ENCODE peak calls at places on chromosome 17, in seven cellular contexts. A is thoracic aorta, C is lower lobe of right lung, N is AG09309, I is pancreas, K is A549, D is tibial artery. Q is an unnamed sample.

GRCh38 chr17:67666710-67667109 is 51.0 kb upstream of the NOL11 start:
- DNase-seq in A (no peak), C (no peak), N (no peak), I (no peak), K (no peak), D (no peak), Q (no peak)

GRCh38 chr17:4305224-4305623 is 41.4 kb upstream of the ANKFY1 start:
- DNase-seq in A (no peak), C (no peak), N (no peak), I (no peak), K (no peak), D (no peak), Q (no peak)

GRCh38 chr17:28726396-28726911 is 421 bp upstream of the TLCD1 start:
- DNase-seq in A (no peak), C (no peak), N (no peak), I (no peak), K (peak; percentile 73), D (peak; percentile 84), Q (no peak)

GRCh38 chr17:68047153-68047846 is 11.8 kb downstream of the KPNA2 start:
- DNase-seq in A (no peak), C (no peak), N (no peak), I (no peak), K (no peak), D (no peak), Q (no peak)

GRCh38 chr17:78401246-78401645 is 22.8 kb downstream of the PGS1 start:
- DNase-seq in A (no peak), C (no peak), N (no peak), I (no peak), K (no peak), D (no peak), Q (no peak)

GRCh38 chr17:80395402-80396151 is 19.4 kb upstream of the ENDOV start:
- DNase-seq in A (no peak), C (no peak), N (no peak), I (no peak), K (no peak), D (no peak), Q (no peak)

GRCh38 chr17:5841862-5842261 is 228.3 kb upstream of the WSCD1 start:
- DNase-seq in A (no peak), C (no peak), N (no peak), I (no peak), K (no peak), D (no peak), Q (no peak)

GRCh38 chr17:80029235-80029974 is 6.3 kb downstream of the TBC1D16 start:
- DNase-seq in A (peak; percentile 71), C (peak; percentile 79), N (peak; percentile 34), I (peak; percentile 95), K (no peak), D (peak; percentile 95), Q (peak; percentile 69)

GRCh38 chr17:5526821-5527598 is 40.6 kb downstream of the MIS12 start:
- DNase-seq in A (peak; percentile 83), C (no peak), N (peak; percentile 87), I (peak; percentile 12), K (peak; percentile 81), D (peak; percentile 89), Q (peak; percentile 96)

GRCh38 chr17:7290166-7290565 is 4.3 kb downstream of the YBX2 start:
- DNase-seq in A (no peak), C (no peak), N (no peak), I (no peak), K (no peak), D (peak; percentile 60), Q (no peak)

GRCh38 chr17:20234266-20234665 is 225.1 kb downstream of the SPECC1 start:
- DNase-seq in A (no peak), C (no peak), N (no peak), I (no peak), K (no peak), D (no peak), Q (no peak)

GRCh38 chr17:72254808-72255449 is 134.1 kb downstream of the SOX9 start:
- DNase-seq in A (no peak), C (no peak), N (no peak), I (no peak), K (no peak), D (no peak), Q (no peak)

GRCh38 chr17:49716952-49717351 is 9.2 kb upstream of the SLC35B1 start:
- DNase-seq in A (no peak), C (no peak), N (no peak), I (no peak), K (no peak), D (no peak), Q (no peak)

GRCh38 chr17:3977387-3977786 is 13.2 kb upstream of the ATP2A3 start:
- DNase-seq in A (no peak), C (peak; percentile 46), N (no peak), I (no peak), K (no peak), D (no peak), Q (no peak)

GRCh38 chr17:40086150-40087044 is 14.0 kb downstream of the NR1D1 start:
- DNase-seq in A (no peak), C (peak; percentile 69), N (no peak), I (peak; percentile 71), K (peak; percentile 70), D (peak; percentile 70), Q (no peak)

GRCh38 chr17:81277938-81278693 is 17.0 kb downstream of the SLC38A10 start:
- DNase-seq in A (no peak), C (no peak), N (no peak), I (no peak), K (no peak), D (no peak), Q (no peak)

GRCh38 chr17:51683291-51683690 is 422.9 kb downstream of the UTP18 start:
- DNase-seq in A (no peak), C (no peak), N (no peak), I (no peak), K (no peak), D (no peak), Q (no peak)

GRCh38 chr17:50199651-50200446 is 1.6 kb downstream of the COL1A1 start:
- DNase-seq in A (peak; percentile 85), C (peak; percentile 93), N (no peak), I (peak; percentile 90), K (peak; percentile 91), D (peak; percentile 99), Q (peak; percentile 88)

GRCh38 chr17:38564869-38565268 is 40.9 kb downstream of the SRCIN1 start:
- DNase-seq in A (no peak), C (no peak), N (no peak), I (no peak), K (no peak), D (no peak), Q (no peak)

GRCh38 chr17:64024781-64025731 is 4.6 kb upstream of the ICAM2 start:
- DNase-seq in A (no peak), C (no peak), N (no peak), I (no peak), K (no peak), D (no peak), Q (no peak)
- H3K4me3 ChIP-seq in A (peak overlapping the region; percentile 44), C (no peak overlapping the region), N (no peak overlapping the region), I (no peak overlapping the region), K (no peak overlapping the region), D (no peak overlapping the region), Q (no peak overlapping the region)

DNA sequence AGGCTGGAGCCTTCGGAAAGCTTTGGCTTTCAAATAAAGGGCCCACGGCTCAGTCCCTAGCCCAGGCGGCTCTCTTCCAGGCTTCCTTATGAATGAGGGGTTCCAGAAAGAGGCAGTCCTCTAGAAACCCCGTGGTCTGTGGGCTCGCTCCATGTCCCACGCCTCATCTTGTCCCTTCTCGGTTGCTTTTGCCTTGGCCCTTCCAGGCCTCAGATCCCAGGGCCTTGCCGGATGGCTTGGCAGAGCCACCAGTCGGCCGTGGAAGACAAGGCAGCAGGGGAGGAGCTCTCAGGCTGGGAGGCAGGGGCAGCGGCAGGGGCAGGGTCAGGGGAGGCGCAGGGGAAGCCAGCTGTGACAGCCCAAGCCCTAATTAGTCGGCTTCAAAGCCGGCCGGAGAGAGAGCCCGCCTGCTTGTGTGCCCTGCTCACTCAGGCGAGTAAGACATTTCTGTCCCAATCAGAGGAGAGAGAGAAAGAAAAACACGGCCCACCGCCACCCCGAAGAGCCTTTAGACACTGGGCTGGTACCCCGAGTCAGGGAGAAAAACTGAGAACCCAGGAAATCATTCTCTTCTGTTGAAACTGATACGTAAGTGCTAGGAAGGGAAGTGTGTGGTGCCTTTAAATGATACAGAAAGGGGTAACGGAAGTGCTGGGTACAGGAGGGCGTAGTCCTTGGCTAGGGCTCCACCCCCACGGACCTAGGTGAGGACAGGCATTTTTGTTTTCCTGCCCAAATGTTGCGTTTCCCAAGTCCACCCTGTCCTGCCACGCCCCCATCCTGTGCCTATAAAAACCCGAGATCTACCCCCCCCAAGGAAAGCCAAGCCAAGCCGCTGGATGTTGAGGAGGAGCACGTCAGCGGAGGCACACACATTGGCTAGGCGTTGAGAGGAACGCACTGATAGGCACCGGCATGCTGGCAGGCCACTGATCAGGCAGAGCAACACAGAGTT is 27.8 kb upstream of the MEIOC start:
- DNase-seq in A (no peak), C (peak; percentile 57), N (no peak), I (peak; percentile 19), K (no peak), D (no peak), Q (no peak)
- H3K4me3 ChIP-seq in A (peak overlapping the region; percentile 4), C (peak overlapping the region; percentile 20), N (no peak overlapping the region), I (peak overlapping the region; percentile 36), K (no peak overlapping the region), D (no peak overlapping the region), Q (no peak overlapping the region)

DNA sequence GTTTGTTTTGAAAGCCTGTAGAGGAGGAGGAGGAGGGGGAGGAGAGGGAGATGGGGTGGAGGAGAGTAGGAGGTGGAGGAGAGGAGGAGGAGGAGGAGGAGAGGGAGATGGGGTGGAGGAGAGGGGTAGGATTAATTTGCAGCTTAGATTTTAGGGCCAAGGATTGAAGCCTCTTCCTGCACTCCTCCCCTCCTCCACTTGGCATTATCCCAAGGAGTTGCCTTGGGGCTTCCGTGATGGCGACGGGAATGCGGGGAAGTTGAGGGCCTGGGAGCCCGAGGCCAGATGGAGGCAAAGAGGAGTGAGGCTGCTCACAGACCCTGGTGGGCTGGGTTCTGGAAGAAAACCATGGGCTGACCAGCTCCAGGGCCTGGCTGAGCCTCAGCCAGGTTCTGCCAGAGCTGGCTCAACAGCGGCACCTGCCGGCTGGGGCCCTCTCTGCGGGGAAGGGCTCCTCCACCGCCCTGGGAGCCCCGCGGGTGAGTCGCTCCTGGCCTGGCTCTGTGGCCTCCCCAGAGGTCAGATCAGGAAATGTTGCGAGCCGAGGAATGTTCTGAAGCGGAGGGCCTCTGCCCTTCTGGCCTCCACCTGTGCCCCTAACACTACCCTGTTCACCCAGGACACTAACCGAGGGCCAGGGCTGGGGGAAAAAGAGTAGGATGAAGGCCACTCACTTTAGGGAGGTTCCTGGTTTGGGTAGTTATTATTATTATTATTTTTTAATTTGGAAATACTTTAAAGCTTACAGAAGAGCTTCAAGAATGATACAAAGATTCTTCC is 23.9 kb upstream of the FMNL1 start:
- DNase-seq in A (peak; percentile 60), C (peak; percentile 95), N (peak; percentile 35), I (peak; percentile 96), K (peak; percentile 95), D (peak; percentile 93), Q (peak; percentile 61)
- H3K4me3 ChIP-seq in A (peak overlapping the region; percentile 18), C (peak overlapping the region; percentile 20), N (no peak overlapping the region), I (no peak overlapping the region), K (no peak overlapping the region), D (no peak overlapping the region), Q (no peak overlapping the region)

DNA sequence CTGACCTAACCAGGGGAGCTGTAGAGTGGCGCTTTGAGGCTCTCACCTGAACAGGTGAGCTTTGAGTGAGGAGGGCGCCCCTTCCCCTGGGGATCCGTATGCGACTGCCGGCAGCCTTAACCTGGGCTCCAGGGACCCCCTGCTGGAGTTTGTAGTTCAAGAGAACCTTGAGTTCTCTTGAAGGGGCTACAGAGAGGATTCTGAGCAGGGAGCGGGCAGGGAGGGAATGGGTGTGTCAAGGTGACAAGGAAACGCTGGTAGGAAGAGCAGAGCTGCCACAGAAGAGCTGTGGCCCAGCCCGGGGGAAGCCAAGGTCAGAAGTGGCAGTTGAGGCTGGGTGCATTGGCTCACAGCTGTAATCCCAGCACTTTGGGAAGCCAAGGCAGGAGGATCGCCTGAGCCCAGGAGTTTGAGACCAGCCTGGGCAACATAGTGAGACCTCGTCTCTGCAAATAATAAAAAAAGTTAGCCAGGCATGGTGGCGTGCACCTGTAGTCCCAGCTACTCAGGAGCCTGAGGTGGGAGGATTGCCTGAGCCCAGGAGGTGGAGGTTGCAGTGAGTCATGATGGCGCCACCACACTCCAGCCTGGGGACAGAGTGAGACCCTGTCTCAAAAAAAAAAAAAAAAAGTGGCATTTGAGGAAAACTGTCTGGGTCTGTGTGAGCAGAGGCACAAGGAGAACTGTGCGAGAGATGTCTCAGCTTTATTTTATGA is 1.2 kb downstream of the LLGL2 start:
- DNase-seq in A (no peak), C (no peak), N (no peak), I (no peak), K (no peak), D (no peak), Q (no peak)
- H3K4me3 ChIP-seq in A (peak overlapping the region; percentile 81), C (peak overlapping the region; percentile 76), N (no peak overlapping the region), I (peak overlapping the region; percentile 59), K (peak overlapping the region; percentile 67), D (peak overlapping the region; percentile 79), Q (no peak overlapping the region)

Q was measured in HFF-Myc.